ENCODE peak calls at places on chromosomes 5 and 9, in four cellular contexts. W is psoas muscle, F is fibroblast of pulmonary artery, K is foreskin fibroblast. E is an unnamed sample.

GRCh38 chr5:78985407-78986223 is 505 bp upstream of the ARSB start:
- DNase-seq in W (peak; percentile 18), F (peak; percentile 44), K (peak; percentile 36), E (peak; percentile 29)

GRCh38 chr5:81068063-81068462 is 107.9 kb downstream of the RASGRF2 start:
- DNase-seq in W (no peak), K (no peak), F (peak; percentile 15), E (no peak)

GRCh38 chr5:102858221-102858620 is 103.1 kb downstream of the PAM start:
- DNase-seq in W (no peak), F (no peak), K (no peak), E (no peak)

GRCh38 chr5:55603947-55604346 is 69.2 kb upstream of the PLPP1 start:
- DNase-seq in F (peak; percentile 74), K (peak; percentile 83), W (no peak), E (peak; percentile 85)

GRCh38 chr9:111661150-111661801 is at the start of gene GNG10:
- DNase-seq in W (peak; percentile 63), F (peak; percentile 50), K (peak; percentile 52), E (peak; percentile 16)

GRCh38 chr9:128899566-128900322 is 17.8 kb downstream of the LRRC8A start:
- DNase-seq in F (no peak), W (no peak), K (no peak), E (no peak)

GRCh38 chr5:125412051-125412560 is 665.7 kb upstream of the ZNF608 start:
- DNase-seq in W (no peak), F (peak; percentile 44), K (peak; percentile 19), E (peak; percentile 3)

GRCh38 chr5:98454904-98455303 is 318.6 kb upstream of the RGMB start:
- DNase-seq in F (peak; percentile 92), K (peak; percentile 89), W (no peak), E (peak; percentile 96)

GRCh38 chr9:34446468-34446891 is 11.9 kb downstream of the FAM219A start:
- DNase-seq in W (no peak), K (no peak), F (no peak), E (peak; percentile 55)

GRCh38 chr5:167063788-167064187 is 1227.7 kb upstream of the WWC1 start:
- DNase-seq in W (no peak), F (no peak), K (no peak), E (no peak)

GRCh38 chr5:16776611-16777251 is 159.4 kb downstream of the MYO10 start:
- DNase-seq in K (no peak), F (no peak), W (peak; percentile 40), E (no peak)

GRCh38 chr9:137002646-137003041 is 6.3 kb upstream of the CLIC3 start:
- DNase-seq in W (no peak), F (no peak), K (no peak), E (no peak)

GRCh38 chr5:161546463-161547301 is at the start of gene GABRB2:
- DNase-seq in F (peak; percentile 39), K (no peak), W (peak; percentile 54), E (no peak)

GRCh38 chr5:171142617-171143016 is 166.4 kb upstream of the TLX3 start:
- DNase-seq in W (no peak), F (no peak), K (no peak), E (no peak)

GRCh38 chr5:36724429-36725332 is 118.3 kb downstream of the SLC1A3 start:
- DNase-seq in K (no peak), F (no peak), W (peak; percentile 32), E (no peak)

GRCh38 chr5:87770016-87770415 is 357.3 kb upstream of the CCNH start:
- DNase-seq in W (no peak), F (no peak), K (no peak), E (no peak)

DNA sequence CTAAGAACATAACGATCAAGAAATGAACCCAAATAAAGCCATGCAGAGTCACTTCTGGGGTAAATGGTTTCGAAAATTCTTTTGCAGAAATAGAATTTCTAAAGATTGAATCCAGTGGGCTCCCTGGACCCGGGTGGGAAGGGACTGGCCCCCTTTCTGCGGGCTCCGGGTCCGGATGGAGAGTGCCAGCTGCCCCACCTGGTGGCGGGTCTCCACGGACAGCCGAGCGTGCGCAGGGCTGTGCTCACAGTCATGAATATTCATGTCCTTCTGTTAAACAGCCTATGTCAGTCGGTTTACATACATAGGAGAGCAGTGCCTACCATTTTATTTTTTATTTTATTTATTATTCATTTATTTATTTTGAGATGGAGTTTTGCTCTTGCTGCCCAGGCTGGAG is 4.7 kb upstream of the PPP1R26 start:
- DNase-seq in W (no peak), F (peak; percentile 16), K (peak; percentile 28), E (peak; percentile 37)
- TF ChIP-seq CTCF in W (no peak), F (peak; percentile 43), K (peak; percentile 38), E (peak; percentile 76)

GRCh38 chr9:77841739-77842386 is 189.7 kb downstream of the GNAQ start:
- DNase-seq in W (no peak), K (no peak), F (no peak), E (no peak)
- TF ChIP-seq CTCF in W (peak; percentile 38), K (peak; percentile 29), F (peak; percentile 42), E (peak; percentile 68)

DNA sequence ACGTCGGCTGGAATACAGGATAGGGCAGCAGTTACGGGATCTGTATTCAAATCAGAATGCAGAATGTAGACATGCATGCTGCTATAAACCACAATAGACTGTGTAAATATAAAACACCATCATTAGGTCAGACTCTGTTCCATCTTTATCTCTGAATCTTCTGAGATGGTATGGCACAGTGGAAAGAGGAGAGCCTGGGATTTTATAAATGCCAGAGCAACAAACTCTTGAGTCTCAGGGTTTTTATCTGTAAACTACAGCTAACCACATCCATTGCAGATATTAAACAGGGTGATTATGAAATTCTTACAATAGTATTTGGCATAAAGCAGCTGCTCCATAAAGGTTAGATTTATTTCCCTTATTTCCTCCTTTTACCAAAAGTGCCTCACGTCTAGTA is 108.7 kb downstream of the ZDHHC21 start:
- DNase-seq in W (no peak), F (no peak), K (no peak), E (no peak)
- TF ChIP-seq CTCF in W (no peak), F (no peak), K (no peak), E (no peak)

GRCh38 chr5:168072665-168073064 is 218.8 kb upstream of the WWC1 start:
- DNase-seq in W (no peak), F (no peak), K (no peak), E (no peak)

GRCh38 chr5:168073311-168073710 is 218.1 kb upstream of the WWC1 start:
- DNase-seq in K (no peak), F (no peak), W (no peak), E (no peak)

GRCh38 chr5:168073991-168074800 is 217.2 kb upstream of the WWC1 start:
- DNase-seq in F (peak; percentile 44), K (no peak), W (no peak), E (no peak)

GRCh38 chr5:168075387-168075786 is 216.1 kb upstream of the WWC1 start:
- DNase-seq in W (no peak), K (no peak), F (no peak), E (no peak)

DNA sequence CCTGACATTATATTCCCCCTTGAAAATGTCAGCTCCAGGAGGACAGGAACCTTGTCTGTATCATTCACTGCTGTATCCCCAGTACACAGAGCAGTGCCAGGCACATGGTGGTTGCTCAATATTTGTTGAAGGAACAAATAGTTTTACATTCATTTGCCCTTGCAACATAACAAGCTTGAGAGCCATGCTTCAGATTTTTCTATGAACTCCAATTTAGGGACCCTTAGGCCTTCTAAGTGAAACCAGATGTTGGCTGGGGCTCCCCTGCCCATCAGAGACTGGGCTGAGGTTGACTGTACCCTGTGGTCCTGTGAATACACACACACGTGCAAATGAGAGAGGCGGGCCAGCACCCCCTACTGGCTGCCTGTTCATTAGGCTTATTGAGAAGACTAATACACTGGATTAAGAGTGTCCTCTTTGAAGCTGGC is 214.9 kb upstream of the WWC1 start:
- DNase-seq in F (peak; percentile 51), K (no peak), W (peak; percentile 23), E (peak; percentile 18)
- TF ChIP-seq CTCF in F (peak; percentile 53), K (peak; percentile 66), W (no peak), E (peak; percentile 78)

DNA sequence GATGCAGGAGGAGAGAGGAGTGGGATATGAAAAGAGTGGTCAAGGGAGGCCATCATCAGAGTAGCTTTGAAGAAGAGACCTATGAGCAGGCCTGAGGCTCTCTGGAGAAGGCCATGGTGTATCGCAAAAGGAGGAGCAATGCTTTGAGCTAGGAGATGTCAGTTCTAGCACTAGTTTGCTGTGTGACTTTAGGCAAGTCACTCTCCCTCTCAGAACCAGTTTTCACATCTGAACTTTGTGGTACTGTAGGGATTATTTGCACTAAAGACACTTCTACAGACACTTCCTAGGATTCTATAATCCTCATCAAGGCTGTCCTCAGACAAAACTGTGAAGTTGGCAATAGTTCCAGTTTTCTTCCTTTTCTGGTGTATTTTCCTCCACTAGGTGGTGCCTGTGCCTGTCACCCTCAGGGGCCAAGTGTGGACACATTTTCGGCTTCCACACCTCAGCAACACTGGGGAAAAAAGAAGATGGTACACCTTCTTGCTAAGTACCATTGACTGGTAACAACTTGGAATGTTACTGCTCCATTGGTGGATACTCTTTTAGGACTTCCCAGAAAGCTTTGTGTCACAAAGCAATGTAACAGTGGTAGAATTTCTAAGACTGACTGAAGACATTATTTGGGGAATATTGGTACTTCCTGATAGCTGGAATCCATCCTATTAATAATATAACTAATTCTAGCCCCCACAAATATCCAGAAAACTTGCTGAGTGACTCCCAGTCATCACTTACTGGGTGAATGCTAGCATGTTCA is 9.9 kb downstream of the PAPPA start:
- DNase-seq in K (no peak), W (no peak), F (no peak), E (no peak)
- TF ChIP-seq CTCF in K (peak; percentile 24), W (peak; percentile 49), F (peak; percentile 58), E (peak; percentile 84)

GRCh38 chr5:39146831-39147540 is 72.4 kb downstream of the FYB1 start:
- DNase-seq in K (no peak), F (no peak), W (no peak), E (no peak)

GRCh38 chr5:39156082-39156481 is 63.3 kb downstream of the FYB1 start:
- DNase-seq in F (no peak), K (no peak), W (no peak), E (no peak)

GRCh38 chr5:39148983-39149534 is 70.3 kb downstream of the FYB1 start:
- DNase-seq in F (peak; percentile 42), W (no peak), K (no peak), E (peak; percentile 19)

GRCh38 chr5:39149966-39150365 is 69.4 kb downstream of the FYB1 start:
- DNase-seq in W (no peak), F (no peak), K (no peak), E (no peak)

GRCh38 chr5:39151731-39152130 is 67.6 kb downstream of the FYB1 start:
- DNase-seq in W (no peak), F (no peak), K (no peak), E (no peak)
- TF ChIP-seq CTCF in W (no peak), F (no peak), K (no peak), E (no peak)

DNA sequence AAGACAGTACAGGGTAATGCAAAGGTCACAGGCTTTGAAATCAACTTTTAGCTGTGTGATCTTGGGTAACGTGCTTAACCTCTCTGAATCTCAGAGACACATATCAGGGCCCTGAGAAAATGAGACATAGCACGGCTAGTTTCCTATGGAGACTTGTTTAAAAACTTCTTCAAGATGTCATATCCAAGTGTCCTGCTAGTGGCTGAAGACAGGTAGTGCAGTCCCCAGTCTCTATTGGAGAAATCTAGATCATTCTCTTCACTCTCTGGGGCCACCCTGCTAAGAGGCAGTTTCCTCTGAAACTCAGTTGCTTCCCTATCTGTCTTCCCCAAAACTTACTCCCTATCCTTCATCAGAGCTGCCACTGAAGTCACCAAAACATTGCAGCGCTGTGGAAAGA is 30.3 kb upstream of the GRXCR2 start:
- DNase-seq in K (no peak), W (no peak), F (no peak), E (no peak)
- TF ChIP-seq CTCF in K (no peak), W (no peak), F (peak; percentile 36), E (peak; percentile 71)

E was measured in HFFc6.